ENCODE peak calls at places on chromosome 9, in eight cellular contexts. D, E, M, G, P, I, V and H are unnamed samples.

GRCh38 chr9:116998305-116998704 is 311.2 kb downstream of the TRIM32 start:
- DNase-seq in V (no peak), P (peak), E (no peak), I (no peak), G (no peak), D (no peak), M (no peak), H (no peak)

GRCh38 chr9:81613002-81613750 is 76.2 kb downstream of the TLE1 start:
- DNase-seq in E (peak), M (no peak), G (no peak), P (no peak), D (no peak), I (no peak), V (peak), H (no peak)

GRCh38 chr9:24479266-24479665 is 66.4 kb downstream of the IZUMO3 start:
- DNase-seq in G (no peak), I (no peak), D (no peak), V (no peak), P (no peak), E (no peak), M (no peak), H (no peak)

GRCh38 chr9:134307223-134307600 is 19.0 kb upstream of the RXRA start:
- DNase-seq in I (no peak), P (no peak), V (no peak), D (no peak), E (no peak), G (no peak), M (no peak), H (no peak)

GRCh38 chr9:6034954-6035353 is 19.5 kb upstream of the RANBP6 start:
- DNase-seq in P (no peak), G (no peak), I (no peak), D (no peak), M (no peak), V (no peak), E (no peak), H (no peak)

GRCh38 chr9:24464321-24464951 is 81.3 kb downstream of the IZUMO3 start:
- DNase-seq in D (no peak), P (no peak), I (no peak), M (no peak), G (no peak), E (no peak), V (no peak), H (no peak)

GRCh38 chr9:98222885-98223640 is 30.6 kb upstream of the CORO2A start:
- DNase-seq in P (no peak), V (peak), M (no peak), E (no peak), G (no peak), I (no peak), D (no peak), H (no peak)

GRCh38 chr9:73437758-73438157 is 286.1 kb downstream of the ANXA1 start:
- DNase-seq in P (no peak), M (no peak), D (no peak), V (no peak), I (no peak), E (no peak), G (no peak), H (no peak)

GRCh38 chr9:20286969-20287368 is 335.3 kb downstream of the MLLT3 start:
- DNase-seq in G (no peak), I (no peak), M (no peak), P (no peak), V (no peak), D (no peak), E (no peak), H (no peak)

GRCh38 chr9:96522371-96522770 is 72.4 kb downstream of the HABP4 start:
- DNase-seq in D (no peak), E (no peak), G (no peak), P (no peak), V (no peak), M (no peak), I (no peak), H (no peak)

GRCh38 chr9:76688471-76689238 is 75.6 kb upstream of the PCA3 start:
- DNase-seq in D (no peak), V (no peak), I (no peak), G (no peak), P (no peak), E (no peak), M (no peak), H (no peak)

GRCh38 chr9:129414377-129415021 is 206.4 kb downstream of the C9orf50 start:
- DNase-seq in V (peak), G (peak), I (peak), E (no peak), M (no peak), P (no peak), D (no peak), H (no peak)

GRCh38 chr9:114348261-114348905 is 18.7 kb downstream of the ORM2 start:
- DNase-seq in I (no peak), V (no peak), P (no peak), G (no peak), E (no peak), D (no peak), M (no peak), H (no peak)

GRCh38 chr9:119801311-119801710 is 432.1 kb upstream of the BRINP1 start:
- DNase-seq in M (no peak), G (no peak), V (no peak), I (no peak), E (no peak), D (no peak), P (no peak), H (no peak)

GRCh38 chr9:136687721-136688223 is 515 bp upstream of the AGPAT2 start:
- DNase-seq in D (no peak), G (no peak), V (no peak), P (no peak), E (no peak), M (no peak), I (no peak), H (no peak)

GRCh38 chr9:121798941-121799340 is 147.5 kb downstream of the DAB2IP start:
- DNase-seq in I (no peak), E (no peak), G (no peak), M (no peak), D (no peak), P (no peak), V (no peak), H (no peak)

GRCh38 chr9:129500166-129500862 is 120.6 kb downstream of the C9orf50 start:
- DNase-seq in P (no peak), M (no peak), I (no peak), G (no peak), E (no peak), V (peak), D (no peak), H (no peak)

GRCh38 chr9:89817186-89817960 is 212.6 kb downstream of the GADD45G start:
- DNase-seq in M (no peak), V (no peak), D (no peak), P (no peak), E (no peak), G (no peak), I (no peak), H (no peak)